ENCODE peak calls at places on chromosome 1, in six cellular contexts. E is PC-9, B is astrocyte of the cerebellum, Q is choroid plexus epithelial cell, X is Peyer's patch, V is AG04450. L is an unnamed sample.

GRCh38 chr1:14522331-14523241 is 75.9 kb upstream of the KAZN start:
- DNase-seq in E (no peak), B (peak), Q (peak), X (peak), V (peak), L (no peak)

GRCh38 chr1:47554901-47555300 is 117.1 kb downstream of the FOXD2 start:
- DNase-seq in E (peak), B (no peak), Q (peak), X (no peak), V (no peak), L (peak)

GRCh38 chr1:108961198-108961597 is 2.1 kb downstream of the CLCC1 start:
- DNase-seq in E (peak), B (no peak), Q (no peak), X (no peak), V (no peak), L (no peak)

GRCh38 chr1:208374391-208374941 is 130.3 kb upstream of the PLXNA2 start:
- DNase-seq in E (no peak), B (peak), Q (peak), X (no peak), V (no peak), L (no peak)

GRCh38 chr1:3480369-3480719 is 25.9 kb downstream of the ARHGEF16 start:
- DNase-seq in E (no peak), B (no peak), Q (no peak), X (peak), V (no peak), L (no peak)

GRCh38 chr1:24992761-24993211 is 62.7 kb upstream of the RUNX3 start:
- DNase-seq in E (no peak), B (no peak), Q (no peak), X (peak), V (no peak), L (no peak)

GRCh38 chr1:246113555-246114095 is 393.5 kb downstream of the SMYD3 start:
- DNase-seq in E (no peak), B (no peak), Q (peak), X (no peak), V (no peak), L (no peak)

GRCh38 chr1:116075981-116076380 is 35.2 kb upstream of the MAB21L3 start:
- DNase-seq in E (no peak), B (no peak), Q (no peak), X (no peak), V (no peak), L (no peak)

GRCh38 chr1:39988618-39989343 is 33.8 kb downstream of the MFSD2A start:
- DNase-seq in E (peak), B (no peak), Q (peak), X (no peak), V (peak), L (no peak)

GRCh38 chr1:163202833-163203451 is at the start of gene RGS5:
- DNase-seq in E (no peak), B (peak), Q (peak), X (no peak), V (no peak), L (no peak)

GRCh38 chr1:55640708-55641473 is 425.7 kb upstream of the USP24 start:
- DNase-seq in E (no peak), B (no peak), Q (peak), X (peak), V (no peak), L (peak)

GRCh38 chr1:7842517-7842916 is 10.3 kb downstream of the UTS2 start:
- DNase-seq in E (no peak), B (no peak), Q (no peak), X (peak), V (no peak), L (no peak)

GRCh38 chr1:210437781-210438180 is 109.1 kb downstream of the HHAT start:
- DNase-seq in E (no peak), B (no peak), Q (no peak), X (no peak), V (no peak), L (peak)

DNA sequence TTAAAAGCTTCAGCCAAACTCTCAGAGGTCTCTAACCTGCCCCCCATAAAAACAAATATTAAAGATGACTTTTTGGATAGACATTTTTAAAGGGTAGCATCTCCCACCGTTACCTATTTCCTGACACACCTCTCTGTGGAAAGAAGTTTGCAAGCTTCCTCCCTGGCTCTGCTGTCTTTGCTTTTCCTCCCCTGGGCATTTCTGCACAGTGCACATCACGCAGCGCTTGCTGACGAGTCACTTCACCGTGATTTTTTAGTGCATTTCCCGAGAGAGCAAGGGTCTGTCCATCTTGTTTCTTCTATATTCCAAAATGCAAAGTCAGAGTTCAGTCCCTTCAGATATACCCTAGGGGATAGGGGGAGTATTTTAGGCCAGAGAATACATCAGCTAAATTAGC is 22.1 kb downstream of the SMYD2 start:
- DNase-seq in E (no peak), B (no peak), Q (no peak), X (no peak), V (no peak), L (no peak)
- H3K4me3 ChIP-seq in E (no peak), B (no peak), Q (no peak), X (no peak), V (peak), L (no peak)

DNA sequence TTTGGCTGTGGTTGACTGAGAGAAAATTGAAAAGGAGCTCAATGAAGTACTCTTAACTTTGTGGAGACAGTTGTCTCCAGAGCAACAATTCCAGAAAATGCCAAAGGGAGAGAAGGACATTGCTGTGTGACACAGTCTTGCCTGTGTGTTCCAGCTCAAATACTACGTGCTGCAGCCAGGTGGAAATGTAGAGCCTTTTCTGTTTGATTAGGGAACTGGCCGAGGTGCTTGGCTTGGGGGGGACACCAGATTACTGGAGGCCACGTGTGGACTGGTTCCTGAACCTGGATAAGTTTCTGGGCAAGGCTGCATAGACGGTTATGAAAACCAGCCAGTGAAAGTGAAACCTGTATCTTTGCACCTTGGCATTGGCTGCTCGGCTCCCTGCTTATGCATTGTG is 217.9 kb downstream of the CTH start:
- DNase-seq in E (no peak), B (no peak), Q (no peak), X (no peak), V (no peak), L (no peak)
- TF ChIP-seq CTCF in E (no peak), B (no peak), Q (no peak), X (no peak), V (no peak), L (no peak)

GRCh38 chr1:38041941-38042834 is 4.4 kb downstream of the POU3F1 start:
- DNase-seq in E (no peak), B (no peak), Q (no peak), X (no peak), V (no peak), L (no peak)

GRCh38 chr1:38034871-38035270 is 11.7 kb downstream of the POU3F1 start:
- DNase-seq in E (no peak), B (no peak), Q (no peak), X (no peak), V (no peak), L (no peak)

GRCh38 chr1:38039386-38039933 is 7.1 kb downstream of the POU3F1 start:
- DNase-seq in E (no peak), B (no peak), Q (no peak), X (no peak), V (no peak), L (no peak)

GRCh38 chr1:38037481-38037939 is 9.1 kb downstream of the POU3F1 start:
- DNase-seq in E (no peak), B (no peak), Q (no peak), X (no peak), V (no peak), L (no peak)

DNA sequence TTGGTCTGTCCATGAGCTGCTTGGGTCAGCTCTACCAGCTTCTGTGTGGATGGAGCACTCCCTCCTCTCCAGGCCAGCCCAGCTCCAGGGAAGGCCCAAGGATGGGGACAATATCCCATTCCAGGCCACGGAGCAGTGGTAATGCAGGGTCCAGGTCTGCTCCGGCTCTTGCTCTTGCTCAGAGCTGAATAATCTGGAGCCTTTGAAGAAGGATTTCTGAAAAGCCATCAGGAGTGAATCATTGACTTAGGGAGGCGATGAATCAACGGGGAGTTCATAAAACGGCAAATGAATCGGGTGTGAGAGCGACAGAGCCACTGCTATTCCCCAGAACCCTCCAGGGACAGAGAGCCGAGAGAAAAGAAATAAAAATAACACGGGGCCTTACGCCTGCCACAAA is 7.8 kb downstream of the POU3F1 start:
- DNase-seq in E (no peak), B (no peak), Q (no peak), X (no peak), V (no peak), L (no peak)
- H3K4me3 ChIP-seq in E (no peak), B (no peak), Q (no peak), X (no peak), V (no peak), L (no peak)

GRCh38 chr1:9593492-9594465 is 5.1 kb downstream of the TMEM201 start:
- DNase-seq in E (no peak), B (no peak), Q (peak), X (peak), V (no peak), L (peak)
- TF ChIP-seq CTCF in E (no peak), B (peak), Q (peak), X (no peak), V (no peak), L (no peak)

GRCh38 chr1:149881876-149882275 is 17.5 kb upstream of the BOLA1 start:
- DNase-seq in E (no peak), B (no peak), Q (no peak), X (no peak), V (no peak), L (no peak)

GRCh38 chr1:149886396-149887195 is 12.8 kb upstream of the BOLA1 start:
- DNase-seq in E (peak), B (peak), Q (peak), X (peak), V (peak), L (peak)

GRCh38 chr1:149885364-149886111 is 13.8 kb upstream of the BOLA1 start:
- DNase-seq in E (peak), B (peak), Q (peak), X (peak), V (peak), L (no peak)

GRCh38 chr1:149884433-149885363 is 14.7 kb upstream of the BOLA1 start:
- DNase-seq in E (peak), B (no peak), Q (peak), X (peak), V (no peak), L (no peak)

GRCh38 chr1:149883598-149884247 is 15.6 kb upstream of the BOLA1 start:
- DNase-seq in E (no peak), B (no peak), Q (no peak), X (peak), V (no peak), L (no peak)
- H3K4me3 ChIP-seq in E (no peak), B (no peak), Q (no peak), X (no peak), V (no peak), L (no peak)

GRCh38 chr1:61285371-61285885 is 203.1 kb downstream of the NFIA start:
- DNase-seq in E (peak), B (no peak), Q (no peak), X (no peak), V (no peak), L (no peak)
- TF ChIP-seq CTCF in E (no peak), B (no peak), Q (no peak), X (no peak), V (no peak), L (no peak)

GRCh38 chr1:183871568-183871967 is 66.6 kb downstream of the RGL1 start:
- DNase-seq in E (no peak), B (no peak), Q (peak), X (no peak), V (no peak), L (no peak)

GRCh38 chr1:183869671-183870070 is 64.8 kb downstream of the RGL1 start:
- DNase-seq in E (no peak), B (no peak), Q (no peak), X (no peak), V (no peak), L (no peak)

GRCh38 chr1:183871142-183871541 is 66.2 kb downstream of the RGL1 start:
- DNase-seq in E (peak), B (peak), Q (peak), X (no peak), V (no peak), L (no peak)

GRCh38 chr1:183869230-183869629 is 64.3 kb downstream of the RGL1 start:
- DNase-seq in E (no peak), B (no peak), Q (no peak), X (no peak), V (no peak), L (no peak)

DNA sequence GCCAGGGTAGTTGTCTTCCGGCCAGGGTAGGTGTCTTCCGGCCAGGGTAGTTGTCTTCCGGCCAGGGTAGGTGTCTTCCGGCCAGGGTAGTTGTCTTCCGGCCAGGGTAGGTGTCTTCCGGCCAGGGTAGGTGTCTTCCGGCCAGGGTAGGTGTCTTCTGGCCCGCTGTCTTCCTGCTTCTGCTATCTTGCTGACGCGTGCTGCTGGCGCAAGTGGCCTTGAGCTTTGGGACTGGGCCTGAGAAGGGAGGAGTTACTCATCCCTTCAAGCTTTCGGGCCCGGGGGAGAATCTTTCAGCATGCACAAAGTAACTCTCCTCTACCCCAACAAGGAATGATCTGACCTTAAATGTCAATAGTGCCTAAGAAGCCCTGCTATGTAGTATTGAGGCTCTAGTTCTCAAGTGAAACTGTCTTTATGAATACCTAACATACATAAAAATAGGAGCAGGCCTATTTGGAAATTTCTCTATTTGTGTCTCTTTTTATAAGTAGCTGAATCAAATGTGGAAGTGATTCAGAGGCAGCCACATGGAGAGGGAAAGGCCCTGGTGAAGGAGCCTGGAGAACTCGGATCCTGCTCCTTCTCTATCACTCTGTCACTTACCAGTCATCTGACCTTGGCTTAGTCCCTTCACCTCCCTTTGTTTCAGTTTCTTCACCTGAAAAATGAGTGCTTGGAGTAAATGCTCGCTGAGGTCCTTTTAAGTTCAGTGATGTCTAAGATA is 65.6 kb downstream of the RGL1 start:
- DNase-seq in E (no peak), B (no peak), Q (peak), X (peak), V (no peak), L (no peak)
- H3K4me3 ChIP-seq in E (no peak), B (no peak), Q (no peak), X (no peak), V (no peak), L (no peak)

GRCh38 chr1:84668185-84668584 is 22.1 kb downstream of the SSX2IP start:
- DNase-seq in E (no peak), B (no peak), Q (no peak), X (no peak), V (no peak), L (no peak)
- TF ChIP-seq CTCF in E (no peak), B (peak), Q (peak), X (peak), V (peak), L (no peak)

GRCh38 chr1:154493276-154493675 is 8.7 kb upstream of the TDRD10 start:
- DNase-seq in E (no peak), B (no peak), Q (no peak), X (peak), V (no peak), L (no peak)
- H3K4me3 ChIP-seq in E (no peak), B (no peak), Q (no peak), X (no peak), V (no peak), L (no peak)

L was measured in AG04449.